ENCODE peak calls at places on chromosomes 16 and 17, in five cellular contexts. T is NCI-H460, L is HFF-Myc, N is KBM-7, Q is putamen. X is an unnamed sample.
A peak's percentile ranks its signal among the peaks of the same experiment; 100 is the strongest.

GRCh38 chr17:36602030-36602737 is 801 bp downstream of the MRM1 start:
- DNase-seq in N (peak; percentile 29), L (no peak), Q (no peak), T (no peak), X (no peak)

GRCh38 chr17:77836557-77837041 is 121.9 kb upstream of the TNRC6C start:
- DNase-seq in Q (no peak), N (no peak), L (no peak), T (peak; percentile 36), X (no peak)

GRCh38 chr17:82696916-82697807 is 1.3 kb downstream of the RAB40B start:
- DNase-seq in N (no peak), Q (peak; percentile 68), L (no peak), T (no peak), X (no peak)

GRCh38 chr16:89256651-89257254 is 39.2 kb downstream of the ZNF778 start:
- DNase-seq in N (no peak), T (peak; percentile 48), L (peak; percentile 15), Q (peak; percentile 56), X (peak; percentile 72)

GRCh38 chr16:79509906-79510305 is 90.6 kb downstream of the MAF start:
- DNase-seq in T (no peak), Q (no peak), N (no peak), L (no peak), X (no peak)

GRCh38 chr16:31105677-31106213 is 2.4 kb upstream of the BCKDK start:
- DNase-seq in L (peak; percentile 32), N (peak; percentile 89), Q (peak; percentile 69), T (peak; percentile 67), X (peak; percentile 96)

GRCh38 chr17:79945591-79946255 is 89.9 kb downstream of the TBC1D16 start:
- DNase-seq in Q (no peak), L (no peak), N (no peak), T (no peak), X (peak; percentile 39)

GRCh38 chr16:74455213-74455612 is 33.9 kb upstream of the CLEC18B start:
- DNase-seq in N (no peak), Q (no peak), T (no peak), L (no peak), X (no peak)

GRCh38 chr16:50688867-50689266 is 4.5 kb upstream of the NOD2 start:
- DNase-seq in Q (no peak), L (no peak), T (no peak), N (no peak), X (no peak)

GRCh38 chr17:77709594-77709993 is 248.9 kb upstream of the TNRC6C start:
- DNase-seq in T (no peak), N (no peak), Q (no peak), L (no peak), X (no peak)

GRCh38 chr17:81684442-81684911 is 666 bp downstream of the HGS start:
- DNase-seq in L (no peak), Q (no peak), N (no peak), T (peak; percentile 32), X (no peak)

GRCh38 chr17:13984956-13985355 is 84.3 kb upstream of the COX10 start:
- DNase-seq in Q (no peak), T (no peak), L (no peak), N (no peak), X (no peak)

GRCh38 chr17:45222273-45222993 is 748 bp downstream of the FMNL1 start:
- DNase-seq in N (peak; percentile 35), L (no peak), Q (no peak), T (no peak), X (peak; percentile 58)

GRCh38 chr17:65774787-65775186 is 213.3 kb upstream of the AXIN2 start:
- DNase-seq in N (no peak), T (no peak), Q (no peak), L (no peak), X (no peak)

GRCh38 chr17:2089021-2089422 is 34.1 kb downstream of the HIC1 start:
- DNase-seq in Q (no peak), T (no peak), N (no peak), L (no peak), X (no peak)

GRCh38 chr16:20074089-20074956 is 633 bp upstream of the GPR139 start:
- DNase-seq in L (no peak), T (no peak), N (no peak), Q (no peak), X (no peak)

GRCh38 chr16:81515281-81515680 is 70.7 kb downstream of the CMIP start:
- DNase-seq in N (no peak), Q (no peak), T (no peak), L (no peak), X (no peak)

GRCh38 chr17:7405413-7405881 is 1.6 kb upstream of the TMEM256 start:
- DNase-seq in N (no peak), T (no peak), L (no peak), Q (peak; percentile 42), X (no peak)

GRCh38 chr16:71628810-71629209 is 2.8 kb downstream of the MARVELD3 start:
- DNase-seq in L (no peak), N (no peak), T (no peak), Q (no peak), X (no peak)

GRCh38 chr17:49494937-49495841 is at the start of gene NGFR:
- DNase-seq in T (peak; percentile 28), Q (peak; percentile 68), N (peak; percentile 65), L (no peak), X (peak; percentile 84)

GRCh38 chr17:31678431-31678830 is 180.6 kb downstream of the COPRS start:
- DNase-seq in Q (no peak), L (no peak), N (no peak), T (no peak), X (no peak)

GRCh38 chr17:62859146-62859545 is 51.0 kb upstream of the MARCHF10 start:
- DNase-seq in T (no peak), N (no peak), Q (no peak), L (no peak), X (no peak)

GRCh38 chr16:86880316-86881117 is 302.2 kb downstream of the FOXL1 start:
- DNase-seq in T (no peak), L (no peak), Q (no peak), N (no peak), X (no peak)

GRCh38 chr16:81319221-81319912 is 4.6 kb downstream of the GAN start:
- DNase-seq in Q (no peak), L (no peak), N (no peak), T (no peak), X (no peak)

GRCh38 chr16:3087836-3088235 is 11.3 kb downstream of the ZSCAN10 start:
- DNase-seq in T (no peak), Q (no peak), L (no peak), N (peak; percentile 64), X (peak; percentile 78)

GRCh38 chr17:64747938-64748540 is 85.9 kb upstream of the SMURF2 start:
- DNase-seq in L (no peak), T (no peak), N (no peak), Q (no peak), X (peak; percentile 69)

GRCh38 chr17:81959362-81960129 is 1.4 kb downstream of the NOTUM start:
- DNase-seq in Q (peak; percentile 49), L (no peak), N (peak; percentile 60), T (peak; percentile 42), X (peak; percentile 90)

GRCh38 chr17:37516131-37516561 is 26.5 kb downstream of the DUSP14 start:
- DNase-seq in N (no peak), Q (no peak), T (no peak), L (no peak), X (no peak)

GRCh38 chr17:55285340-55286301 is 20.9 kb downstream of the HLF start:
- DNase-seq in T (no peak), N (no peak), L (peak; percentile 19), Q (no peak), X (peak; percentile 94)

GRCh38 chr17:64442550-64442971 is 6.4 kb upstream of the MILR1 start:
- DNase-seq in L (no peak), Q (no peak), T (no peak), N (no peak), X (no peak)

GRCh38 chr16:52747196-52747595 is 200.3 kb upstream of the TOX3 start:
- DNase-seq in Q (no peak), N (no peak), L (no peak), T (no peak), X (no peak)

GRCh38 chr16:74695450-74696422 is 4.9 kb downstream of the MLKL start:
- DNase-seq in L (peak; percentile 81), Q (peak; percentile 93), N (peak; percentile 60), T (peak; percentile 69), X (peak; percentile 84)

GRCh38 chr17:8057691-8058114 is 18.8 kb downstream of the ALOX15B start:
- DNase-seq in Q (peak; percentile 66), L (peak; percentile 78), T (peak; percentile 81), N (peak; percentile 91), X (no peak)

GRCh38 chr17:69240201-69240600 is 11.6 kb upstream of the ABCA10 start:
- DNase-seq in L (no peak), T (no peak), N (no peak), Q (no peak), X (no peak)

GRCh38 chr17:17119533-17119932 is 77.3 kb downstream of the MPRIP start:
- DNase-seq in L (peak; percentile 37), N (no peak), Q (no peak), T (no peak), X (peak; percentile 61)

GRCh38 chr17:78589885-78590284 is 12.7 kb upstream of the DNAH17 start:
- DNase-seq in L (no peak), Q (no peak), T (no peak), N (no peak), X (no peak)

GRCh38 chr17:5539286-5539685 is 45.0 kb downstream of the NLRP1 start:
- DNase-seq in L (no peak), Q (no peak), T (no peak), N (no peak), X (no peak)

X was measured in right cardiac atrium.